ENCODE peak calls at places on chromosomes 6 and 20, in eight cellular contexts. J, N, A, B, L, M, I and V are unnamed samples.

GRCh38 chr20:11267131-11267761 is 593.4 kb upstream of the JAG1 start:
- DNase-seq in J (peak), N (no peak), A (no peak), B (no peak), L (peak), M (no peak), I (peak), V (peak)

GRCh38 chr6:114467931-114468330 is 125.1 kb upstream of the HS3ST5 start:
- DNase-seq in J (no peak), N (no peak), A (no peak), B (no peak), L (no peak), M (no peak), I (peak), V (no peak)

GRCh38 chr6:106146852-106147351 is 60.8 kb downstream of the PRDM1 start:
- DNase-seq in J (no peak), N (no peak), A (no peak), B (no peak), L (no peak), M (no peak), I (peak), V (no peak)

GRCh38 chr20:25054133-25054820 is 3.7 kb downstream of the ACSS1 start:
- DNase-seq in J (no peak), N (no peak), A (no peak), B (no peak), L (no peak), M (no peak), I (no peak), V (no peak)

GRCh38 chr6:73234732-73235131 is 9.4 kb upstream of the KHDC1L start:
- DNase-seq in J (no peak), N (no peak), A (no peak), B (no peak), L (peak), M (no peak), I (peak), V (no peak)

GRCh38 chr20:3543901-3544507 is 73.2 kb downstream of the ATRN start:
- DNase-seq in J (no peak), N (no peak), A (no peak), B (no peak), L (no peak), M (no peak), I (peak), V (no peak)

GRCh38 chr6:7086488-7086887 is 21.3 kb upstream of the RREB1 start:
- DNase-seq in J (peak), N (no peak), A (no peak), B (no peak), L (no peak), M (no peak), I (peak), V (no peak)

GRCh38 chr20:45981261-45981660 is 9.3 kb upstream of the ZNF335 start:
- DNase-seq in J (no peak), N (no peak), A (no peak), B (no peak), L (no peak), M (no peak), I (no peak), V (no peak)

GRCh38 chr20:8740265-8740664 is 328.6 kb upstream of the PLCB4 start:
- DNase-seq in J (peak), N (no peak), A (no peak), B (no peak), L (no peak), M (no peak), I (no peak), V (no peak)